ENCODE peak calls at places on chromosomes 4 and X, in eight cellular contexts. Y is fibroblast of mammary gland, K is progenitor cell of endocrine pancreas, X is fibroblast of the aortic adventitia, C is fibroblast of lung, Z is kidney epithelial cell, E is MCF 10A, O is GM12864. N is an unnamed sample.

GRCh38 chr4:40506492-40506891 is 123.2 kb downstream of the RBM47 start:
- DNase-seq in O (no peak), Z (no peak), X (no peak), K (no peak), E (peak), C (no peak), Y (no peak), N (no peak)

GRCh38 chr4:4383085-4383484 is 3.8 kb upstream of the NSG1 start:
- DNase-seq in K (no peak), C (no peak), Y (no peak), E (no peak), O (no peak), X (no peak), Z (no peak), N (no peak)

GRCh38 chr4:185143596-185143969 is 517 bp downstream of the SLC25A4 start:
- DNase-seq in Z (no peak), C (peak), O (no peak), E (peak), Y (no peak), K (no peak), X (peak), N (no peak)

GRCh38 chr4:93912146-93912545 is 83.6 kb downstream of the ATOH1 start:
- DNase-seq in K (no peak), C (no peak), Y (no peak), X (no peak), O (no peak), Z (no peak), E (peak), N (no peak)

GRCh38 chr4:148345509-148345908 is 96.7 kb downstream of the NR3C2 start:
- DNase-seq in E (no peak), Y (no peak), O (no peak), X (no peak), C (no peak), Z (no peak), K (no peak), N (no peak)

GRCh38 chr4:159071969-159072765 is 30.7 kb upstream of the RAPGEF2 start:
- DNase-seq in O (no peak), E (peak), X (no peak), Y (peak), Z (no peak), C (no peak), K (no peak), N (no peak)

GRCh38 chrX:47752685-47753084 is 84.0 kb upstream of the ZNF81 start:
- DNase-seq in Y (no peak), Z (no peak), K (no peak), O (no peak), C (no peak), E (no peak), X (no peak), N (no peak)

GRCh38 chr4:173332963-173333657 is 1.0 kb downstream of the HMGB2 start:
- DNase-seq in E (peak), K (no peak), Y (peak), O (no peak), C (no peak), Z (no peak), X (no peak), N (no peak)

DNA sequence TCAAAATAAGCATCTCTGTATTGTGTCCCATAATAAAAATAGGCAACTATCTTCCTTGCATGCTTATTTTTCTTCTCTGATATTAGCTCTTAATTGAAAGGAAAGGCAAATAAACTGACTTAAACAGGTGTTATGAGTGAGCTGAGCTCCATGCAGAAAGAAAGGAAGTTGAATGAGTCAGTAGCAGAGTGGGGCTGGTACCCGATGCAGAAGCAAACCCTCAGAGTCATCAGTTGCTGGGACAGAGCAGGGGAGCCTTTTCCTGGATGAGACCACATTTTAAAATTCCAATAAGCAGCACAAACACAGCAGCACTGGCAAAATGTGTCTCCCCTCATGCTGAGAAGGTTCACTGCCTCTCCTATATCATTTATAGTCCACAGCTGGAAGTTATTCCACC is 274.2 kb upstream of the PPARGC1A start:
- DNase-seq in C (peak), E (no peak), O (no peak), K (no peak), Z (peak), Y (peak), X (no peak), N (no peak)
- TF ChIP-seq CTCF in C (no peak), E (no peak), O (no peak), K (no peak), Z (no peak), Y (no peak), X (no peak), N (no peak)

DNA sequence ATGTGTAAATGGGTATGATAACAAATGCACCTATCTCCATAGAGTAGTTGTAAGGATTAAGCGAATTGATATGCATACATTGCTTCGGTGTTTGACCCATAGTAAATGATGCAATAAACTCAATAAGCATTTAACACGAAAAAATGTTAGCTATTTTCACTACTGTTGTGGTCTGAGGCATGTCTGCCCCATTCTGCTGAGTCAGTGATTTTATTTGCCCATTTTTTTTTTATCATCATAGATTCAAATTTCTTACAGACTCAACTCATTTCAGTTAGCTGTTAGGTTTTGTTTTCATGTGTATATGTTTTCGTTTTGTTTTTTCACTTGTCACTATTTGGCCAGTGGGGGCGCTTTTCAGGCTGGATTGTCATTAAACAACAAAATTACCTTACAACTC is 27.8 kb upstream of the ARHGEF9 start:
- DNase-seq in Y (no peak), E (no peak), K (no peak), X (no peak), Z (no peak), C (no peak), O (no peak), N (no peak)
- TF ChIP-seq CTCF in Y (no peak), E (no peak), K (no peak), X (no peak), Z (no peak), C (no peak), O (no peak), N (no peak)

GRCh38 chr4:177109769-177110168 is 199.9 kb upstream of the NEIL3 start:
- DNase-seq in O (no peak), Z (no peak), Y (no peak), E (no peak), C (no peak), K (no peak), X (no peak), N (no peak)

GRCh38 chr4:177107288-177107901 is 202.3 kb upstream of the NEIL3 start:
- DNase-seq in X (peak), Z (no peak), K (no peak), Y (peak), O (no peak), C (peak), E (no peak), N (no peak)

GRCh38 chr4:177105526-177105925 is 204.1 kb upstream of the NEIL3 start:
- DNase-seq in K (no peak), C (no peak), O (no peak), E (no peak), Y (peak), X (peak), Z (no peak), N (no peak)

DNA sequence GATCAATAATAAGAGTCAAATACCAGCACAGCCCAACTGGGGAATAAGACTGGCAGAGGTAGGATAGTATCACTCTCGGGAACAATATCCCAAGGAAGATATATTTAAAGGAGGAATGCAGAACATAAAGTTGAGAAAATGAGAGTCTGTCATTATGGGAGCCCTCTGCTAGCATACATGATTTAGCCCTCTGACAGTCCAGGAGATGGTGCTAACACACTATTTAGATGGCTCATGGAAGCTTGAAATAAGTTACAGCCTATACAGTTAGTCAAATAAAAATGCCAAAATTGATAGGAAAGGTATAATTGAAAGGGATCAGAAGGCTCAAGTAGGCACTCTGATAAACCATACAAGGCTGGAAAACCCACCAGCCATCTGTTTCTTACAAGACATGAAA is 201.0 kb upstream of the NEIL3 start:
- DNase-seq in E (peak), Y (peak), O (no peak), X (peak), K (no peak), Z (no peak), C (peak), N (no peak)
- TF ChIP-seq CTCF in E (no peak), Y (peak), O (no peak), X (peak), K (no peak), Z (peak), C (peak), N (no peak)

DNA sequence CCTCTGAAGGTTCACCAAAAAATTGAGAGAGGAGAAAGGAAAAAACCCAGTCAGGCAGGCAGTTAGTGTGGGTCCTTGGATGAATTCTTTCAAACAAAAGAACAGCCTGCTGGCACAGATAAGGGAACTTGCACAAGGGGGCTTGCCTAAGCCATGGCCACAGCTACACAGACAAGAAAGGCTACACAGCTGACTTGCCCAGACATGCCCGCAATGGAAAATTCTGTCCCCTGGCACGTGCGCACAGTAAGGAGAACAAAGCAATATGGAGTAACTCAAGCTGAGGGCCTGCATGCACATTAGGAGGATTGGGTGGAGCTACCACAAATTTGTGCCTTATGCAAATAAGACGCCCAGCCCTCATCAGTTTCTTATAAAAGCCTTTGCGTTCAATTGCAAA is 512.5 kb upstream of the HTR2C start:
- DNase-seq in X (no peak), O (no peak), Y (no peak), K (no peak), Z (no peak), E (peak), C (no peak), N (no peak)
- TF ChIP-seq CTCF in X (no peak), O (no peak), Y (no peak), K (no peak), Z (no peak), E (no peak), C (no peak), N (no peak)

N was measured in A549.